ENCODE peak calls at places on chromosomes 11 and 22, in four cellular contexts. U, C, A and D are unnamed samples.

GRCh38 chr11:69102732-69103615 is 52.8 kb upstream of the SMIM38 start:
- DNase-seq in A (no peak), C (no peak), U (no peak), D (no peak)

GRCh38 chr11:72617080-72617744 is 57.0 kb downstream of the PDE2A start:
- DNase-seq in U (peak), C (no peak), A (no peak), D (no peak)

GRCh38 chr11:69642549-69642912 is 1.6 kb downstream of the CCND1 start:
- DNase-seq in A (peak), C (no peak), U (no peak), D (no peak)

GRCh38 chr22:42803454-42803853 is 53.6 kb downstream of the ARFGAP3 start:
- DNase-seq in A (no peak), U (no peak), C (no peak), D (peak)

GRCh38 chr11:73530109-73530508 is 67.8 kb downstream of the FAM168A start:
- DNase-seq in A (no peak), U (no peak), C (no peak), D (no peak)

GRCh38 chr22:17228725-17229126 is 9.5 kb upstream of the ADA2 start:
- DNase-seq in A (no peak), C (no peak), U (no peak), D (no peak)

GRCh38 chr22:21703684-21704316 is 31.8 kb downstream of the YPEL1 start:
- DNase-seq in A (no peak), C (no peak), U (no peak), D (no peak)

GRCh38 chr22:21697866-21698265 is 32.1 kb downstream of the PPIL2 start:
- DNase-seq in U (no peak), A (no peak), C (no peak), D (no peak)

GRCh38 chr11:12356944-12357655 is 20.3 kb upstream of the PARVA start:
- DNase-seq in U (no peak), C (no peak), A (peak), D (no peak)

GRCh38 chr22:35177811-35178210 is 79.5 kb upstream of the HMGXB4 start:
- DNase-seq in U (no peak), C (no peak), A (no peak), D (peak)